ENCODE peak calls at places on chromosomes 5 and 9, in four cellular contexts. One of them, this sample, is unnamed.
A peak's percentile ranks its signal among the peaks of the same experiment; 100 is the strongest.

GRCh38 chr5:135218486-135218755 is 180.6 kb downstream of the MACROH2A1 start:
- DNase-seq in HepG2: no peak
- DNase-seq in GM12878: no peak
- DNase-seq in K562: no peak
- DNase-seq in this sample: no peak

GRCh38 chr5:39176740-39177628 is 42.4 kb downstream of the FYB1 start:
- DNase-seq in GM12878: peak; percentile 17
- DNase-seq in K562: no peak
- DNase-seq in HepG2: no peak
- DNase-seq in this sample: no peak

GRCh38 chr5:29963956-29964355 is 1229.5 kb upstream of the CDH6 start:
- DNase-seq in GM12878: no peak
- DNase-seq in HepG2: no peak
- DNase-seq in K562: no peak
- DNase-seq in this sample: no peak

GRCh38 chr9:81372628-81373191 is 316.6 kb downstream of the TLE1 start:
- DNase-seq in HepG2: no peak
- DNase-seq in K562: no peak
- DNase-seq in GM12878: no peak
- DNase-seq in this sample: no peak

GRCh38 chr5:38509185-38509584 is 47.3 kb downstream of the LIFR start:
- DNase-seq in K562: no peak
- DNase-seq in GM12878: no peak
- DNase-seq in HepG2: no peak
- DNase-seq in this sample: no peak

GRCh38 chr9:88196456-88196855 is 58.2 kb upstream of the SPATA31C2 start:
- DNase-seq in HepG2: no peak
- DNase-seq in K562: no peak
- DNase-seq in GM12878: no peak
- DNase-seq in this sample: no peak

GRCh38 chr5:172939561-172939960 is 19.7 kb upstream of the RPL26L1 start:
- DNase-seq in HepG2: no peak
- DNase-seq in K562: no peak
- DNase-seq in GM12878: no peak
- DNase-seq in this sample: no peak

GRCh38 chr5:86460519-86460918 is 157.2 kb upstream of the COX7C start:
- DNase-seq in K562: no peak
- DNase-seq in HepG2: no peak
- DNase-seq in GM12878: no peak
- DNase-seq in this sample: no peak

GRCh38 chr5:83844320-83845068 is 123.8 kb upstream of the HAPLN1 start:
- DNase-seq in HepG2: no peak
- DNase-seq in K562: no peak
- DNase-seq in GM12878: peak; percentile 79
- DNase-seq in this sample: no peak

GRCh38 chr5:141735823-141736222 is 53.8 kb upstream of the ARAP3 start:
- DNase-seq in K562: no peak
- DNase-seq in GM12878: no peak
- DNase-seq in HepG2: no peak
- DNase-seq in this sample: no peak
- TF ChIP-seq FOXK2 in K562: no peak
- TF ChIP-seq FOXK2 in GM12878: no peak
- TF ChIP-seq FOXK2 in HepG2: no peak
- TF ChIP-seq FOXK2 in this sample: no peak

GRCh38 chr9:17799383-17799782 is 220.5 kb downstream of the SH3GL2 start:
- DNase-seq in HepG2: no peak
- DNase-seq in K562: no peak
- DNase-seq in GM12878: no peak
- DNase-seq in this sample: no peak
- TF ChIP-seq SP1 in HepG2: no peak
- TF ChIP-seq SP1 in K562: no peak
- TF ChIP-seq SP1 in GM12878: no peak
- TF ChIP-seq SP1 in this sample: no peak

GRCh38 chr5:101012880-101013279 is 109.8 kb upstream of the ST8SIA4 start:
- DNase-seq in K562: no peak
- DNase-seq in GM12878: no peak
- DNase-seq in HepG2: no peak
- DNase-seq in this sample: no peak
- TF ChIP-seq FOXK2 in K562: no peak
- TF ChIP-seq FOXK2 in GM12878: no peak
- TF ChIP-seq FOXK2 in HepG2: no peak
- TF ChIP-seq FOXK2 in this sample: no peak

DNA sequence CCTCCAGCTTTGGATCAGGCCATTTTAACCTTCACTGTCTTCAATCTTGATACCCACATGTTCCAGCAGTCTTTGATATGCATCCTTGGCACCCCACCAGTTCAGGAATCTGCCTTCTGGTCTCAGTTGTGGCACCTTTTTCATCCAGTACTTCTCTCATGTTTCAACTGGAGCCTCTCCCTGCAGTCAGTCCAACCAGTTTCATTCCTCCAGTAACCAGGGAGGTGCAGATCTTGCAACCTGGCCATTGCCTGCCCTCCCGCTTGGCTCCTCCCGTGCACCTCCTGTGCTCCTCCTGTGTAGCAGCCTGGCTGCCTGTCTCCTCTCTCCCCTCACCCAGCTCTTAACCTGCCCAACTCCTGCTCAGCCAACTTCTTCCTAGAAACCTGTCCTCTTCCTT is 20.2 kb downstream of the FUBP3 start:
- DNase-seq in K562: no peak
- DNase-seq in GM12878: no peak
- DNase-seq in HepG2: no peak
- DNase-seq in this sample: no peak
- TF ChIP-seq SP1 in K562: no peak
- TF ChIP-seq SP1 in GM12878: no peak
- TF ChIP-seq SP1 in HepG2: no peak
- TF ChIP-seq SP1 in this sample: no peak

GRCh38 chr5:96335873-96336272 is 97.2 kb downstream of the PCSK1 start:
- DNase-seq in HepG2: no peak
- DNase-seq in GM12878: no peak
- DNase-seq in K562: no peak
- DNase-seq in this sample: no peak

GRCh38 chr5:96331210-96331609 is 101.8 kb downstream of the PCSK1 start:
- DNase-seq in GM12878: no peak
- DNase-seq in HepG2: no peak
- DNase-seq in K562: no peak
- DNase-seq in this sample: no peak

GRCh38 chr5:96332535-96333396 is 100.3 kb downstream of the PCSK1 start:
- DNase-seq in K562: no peak
- DNase-seq in HepG2: no peak
- DNase-seq in GM12878: no peak
- DNase-seq in this sample: no peak

GRCh38 chr5:96331681-96332361 is 101.2 kb downstream of the PCSK1 start:
- DNase-seq in GM12878: no peak
- DNase-seq in HepG2: peak; percentile 34
- DNase-seq in K562: no peak
- DNase-seq in this sample: no peak

DNA sequence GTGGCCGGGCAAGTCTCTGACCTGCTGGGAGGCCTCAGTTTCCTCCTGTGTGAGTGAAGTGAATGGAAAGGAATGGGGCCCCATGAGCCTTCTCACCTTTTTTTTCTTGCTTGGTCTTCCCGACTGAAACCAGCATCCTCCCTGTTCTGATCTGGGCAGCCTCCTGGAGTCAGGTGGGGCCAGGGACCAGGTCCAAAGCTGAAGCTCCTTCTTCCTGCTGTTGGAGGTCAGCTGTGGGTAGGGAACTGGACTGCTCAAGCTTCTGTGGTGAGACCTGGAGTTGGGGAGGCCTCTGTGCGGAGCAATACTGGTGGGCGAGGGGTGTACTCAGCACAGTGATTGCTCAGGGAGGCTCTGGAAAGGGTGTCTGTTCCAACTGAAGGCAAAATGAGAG is 99.7 kb downstream of the PCSK1 start:
- DNase-seq in HepG2: no peak
- DNase-seq in GM12878: no peak
- DNase-seq in K562: no peak
- DNase-seq in this sample: no peak
- TF ChIP-seq FOXK2 in HepG2: no peak
- TF ChIP-seq FOXK2 in GM12878: no peak
- TF ChIP-seq FOXK2 in K562: no peak
- TF ChIP-seq FOXK2 in this sample: no peak